ENCODE peak calls at places on chromosome 20, in five cellular contexts. One of them, this sample, is unnamed.
A peak's percentile ranks its signal among the peaks of the same experiment; 100 is the strongest.

GRCh38 chr20:17966432-17967312 is 1.9 kb downstream of the SNX5 start:
- DNase-seq in breast epithelium: no peak
- DNase-seq in MM.1S: peak; percentile 69
- DNase-seq in foreskin fibroblast: no peak
- DNase-seq in BJ: no peak
- DNase-seq in this sample: no peak

GRCh38 chr20:761418-762381 is 6.6 kb downstream of the SLC52A3 start:
- DNase-seq in foreskin fibroblast: no peak
- DNase-seq in MM.1S: no peak
- DNase-seq in breast epithelium: no peak
- DNase-seq in BJ: no peak
- DNase-seq in this sample: no peak

GRCh38 chr20:19431308-19431685 is 218.9 kb downstream of the SLC24A3 start:
- DNase-seq in breast epithelium: no peak
- DNase-seq in BJ: no peak
- DNase-seq in MM.1S: no peak
- DNase-seq in foreskin fibroblast: no peak
- DNase-seq in this sample: no peak

GRCh38 chr20:64161595-64162238 is 2.5 kb upstream of the MYT1 start:
- DNase-seq in MM.1S: no peak
- DNase-seq in breast epithelium: no peak
- DNase-seq in BJ: no peak
- DNase-seq in foreskin fibroblast: peak; percentile 21
- DNase-seq in this sample: no peak

GRCh38 chr20:18164356-18164755 is 26.7 kb downstream of the KAT14 start:
- DNase-seq in MM.1S: no peak
- DNase-seq in BJ: no peak
- DNase-seq in breast epithelium: no peak
- DNase-seq in foreskin fibroblast: no peak
- DNase-seq in this sample: no peak

GRCh38 chr20:36519944-36520343 is 21.4 kb upstream of the MYL9 start:
- DNase-seq in MM.1S: no peak
- DNase-seq in foreskin fibroblast: no peak
- DNase-seq in BJ: no peak
- DNase-seq in breast epithelium: no peak
- DNase-seq in this sample: no peak

GRCh38 chr20:49669601-49670189 is 44.0 kb downstream of the B4GALT5 start:
- DNase-seq in foreskin fibroblast: no peak
- DNase-seq in MM.1S: peak; percentile 91
- DNase-seq in breast epithelium: no peak
- DNase-seq in BJ: no peak
- DNase-seq in this sample: no peak

GRCh38 chr20:33667245-33668086 is 723 bp downstream of the ACTL10 start:
- DNase-seq in MM.1S: peak; percentile 82
- DNase-seq in foreskin fibroblast: peak; percentile 74
- DNase-seq in breast epithelium: peak; percentile 68
- DNase-seq in BJ: no peak
- DNase-seq in this sample: no peak

GRCh38 chr20:21503345-21503744 is 10.5 kb downstream of the NKX2-2 start:
- DNase-seq in foreskin fibroblast: no peak
- DNase-seq in BJ: no peak
- DNase-seq in breast epithelium: no peak
- DNase-seq in MM.1S: peak; percentile 96
- DNase-seq in this sample: peak; percentile 28

GRCh38 chr20:23118766-23119165 is 32.6 kb upstream of the CD93 start:
- DNase-seq in BJ: no peak
- DNase-seq in MM.1S: no peak
- DNase-seq in breast epithelium: no peak
- DNase-seq in foreskin fibroblast: no peak
- DNase-seq in this sample: no peak

GRCh38 chr20:46130534-46130933 is 12.4 kb downstream of the CD40 start:
- DNase-seq in MM.1S: no peak
- DNase-seq in foreskin fibroblast: no peak
- DNase-seq in BJ: no peak
- DNase-seq in breast epithelium: no peak
- DNase-seq in this sample: no peak

GRCh38 chr20:19735446-19735845 is 22.6 kb upstream of the RIN2 start:
- DNase-seq in foreskin fibroblast: peak; percentile 88
- DNase-seq in MM.1S: no peak
- DNase-seq in breast epithelium: peak; percentile 52
- DNase-seq in BJ: no peak
- DNase-seq in this sample: peak; percentile 80

GRCh38 chr20:32963176-32963575 is 41.1 kb downstream of the SUN5 start:
- DNase-seq in BJ: no peak
- DNase-seq in foreskin fibroblast: no peak
- DNase-seq in MM.1S: no peak
- DNase-seq in breast epithelium: no peak
- DNase-seq in this sample: no peak

GRCh38 chr20:58274384-58274783 is 35.1 kb upstream of the RAB22A start:
- DNase-seq in breast epithelium: no peak
- DNase-seq in MM.1S: no peak
- DNase-seq in foreskin fibroblast: no peak
- DNase-seq in BJ: no peak
- DNase-seq in this sample: no peak

GRCh38 chr20:47922280-47922675 is 137.0 kb upstream of the SULF2 start:
- DNase-seq in foreskin fibroblast: no peak
- DNase-seq in BJ: no peak
- DNase-seq in MM.1S: no peak
- DNase-seq in breast epithelium: no peak
- DNase-seq in this sample: no peak
- H3K4me3 ChIP-seq in foreskin fibroblast: no peak overlapping the region
- H3K4me3 ChIP-seq in BJ: no peak overlapping the region
- H3K4me3 ChIP-seq in MM.1S: no peak overlapping the region
- H3K4me3 ChIP-seq in breast epithelium: no peak overlapping the region
- H3K4me3 ChIP-seq in this sample: no peak overlapping the region

DNA sequence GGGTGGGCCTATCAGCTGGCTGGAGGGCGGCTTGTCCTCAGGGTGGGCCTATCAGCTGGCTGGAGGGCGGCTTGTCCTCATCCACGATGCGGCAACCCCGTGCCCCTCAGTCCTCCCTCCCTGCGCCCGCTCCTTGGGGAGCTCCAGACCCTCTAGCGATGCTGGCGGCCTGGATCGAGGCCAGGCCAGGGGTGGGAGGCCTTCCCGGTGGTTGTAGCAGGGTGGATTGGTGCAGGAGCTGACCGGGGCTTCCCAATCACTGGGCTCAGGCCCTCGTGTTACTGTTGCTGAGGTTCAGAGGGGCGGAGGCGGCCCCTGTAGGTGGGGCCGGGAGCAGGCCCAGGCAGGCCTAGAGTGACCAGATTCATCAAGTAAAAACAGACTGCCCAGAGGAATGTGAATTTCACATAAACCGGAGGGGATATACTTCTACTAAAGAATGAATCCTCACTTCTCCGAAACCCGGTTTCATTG is 8.8 kb downstream of the SLC17A9 start:
- DNase-seq in foreskin fibroblast: no peak
- DNase-seq in MM.1S: no peak
- DNase-seq in BJ: no peak
- DNase-seq in breast epithelium: peak; percentile 40
- DNase-seq in this sample: no peak
- H3K4me3 ChIP-seq in foreskin fibroblast: no peak overlapping the region
- H3K4me3 ChIP-seq in MM.1S: no peak overlapping the region
- H3K4me3 ChIP-seq in BJ: no peak overlapping the region
- H3K4me3 ChIP-seq in breast epithelium: no peak overlapping the region
- H3K4me3 ChIP-seq in this sample: no peak overlapping the region

GRCh38 chr20:45098096-45098773 is 2.7 kb downstream of the KCNS1 start:
- DNase-seq in foreskin fibroblast: no peak
- DNase-seq in breast epithelium: no peak
- DNase-seq in MM.1S: no peak
- DNase-seq in BJ: no peak
- DNase-seq in this sample: no peak
- H3K4me3 ChIP-seq in foreskin fibroblast: peak overlapping the region; percentile 12
- H3K4me3 ChIP-seq in breast epithelium: no peak overlapping the region
- H3K4me3 ChIP-seq in MM.1S: no peak overlapping the region
- H3K4me3 ChIP-seq in BJ: no peak overlapping the region
- H3K4me3 ChIP-seq in this sample: peak overlapping the region; percentile 35

GRCh38 chr20:4719190-4719589 is 2.5 kb upstream of the PRND start:
- DNase-seq in BJ: no peak
- DNase-seq in foreskin fibroblast: no peak
- DNase-seq in breast epithelium: no peak
- DNase-seq in MM.1S: no peak
- DNase-seq in this sample: no peak

GRCh38 chr20:4722571-4722970 is 862 bp downstream of the PRND start:
- DNase-seq in BJ: no peak
- DNase-seq in foreskin fibroblast: no peak
- DNase-seq in MM.1S: no peak
- DNase-seq in breast epithelium: no peak
- DNase-seq in this sample: no peak

GRCh38 chr20:4720977-4721349 is 746 bp upstream of the PRND start:
- DNase-seq in MM.1S: no peak
- DNase-seq in foreskin fibroblast: no peak
- DNase-seq in breast epithelium: no peak
- DNase-seq in BJ: no peak
- DNase-seq in this sample: no peak

GRCh38 chr20:4721719-4722118 is at the start of gene PRND:
- DNase-seq in breast epithelium: no peak
- DNase-seq in foreskin fibroblast: no peak
- DNase-seq in MM.1S: no peak
- DNase-seq in BJ: no peak
- DNase-seq in this sample: no peak

DNA sequence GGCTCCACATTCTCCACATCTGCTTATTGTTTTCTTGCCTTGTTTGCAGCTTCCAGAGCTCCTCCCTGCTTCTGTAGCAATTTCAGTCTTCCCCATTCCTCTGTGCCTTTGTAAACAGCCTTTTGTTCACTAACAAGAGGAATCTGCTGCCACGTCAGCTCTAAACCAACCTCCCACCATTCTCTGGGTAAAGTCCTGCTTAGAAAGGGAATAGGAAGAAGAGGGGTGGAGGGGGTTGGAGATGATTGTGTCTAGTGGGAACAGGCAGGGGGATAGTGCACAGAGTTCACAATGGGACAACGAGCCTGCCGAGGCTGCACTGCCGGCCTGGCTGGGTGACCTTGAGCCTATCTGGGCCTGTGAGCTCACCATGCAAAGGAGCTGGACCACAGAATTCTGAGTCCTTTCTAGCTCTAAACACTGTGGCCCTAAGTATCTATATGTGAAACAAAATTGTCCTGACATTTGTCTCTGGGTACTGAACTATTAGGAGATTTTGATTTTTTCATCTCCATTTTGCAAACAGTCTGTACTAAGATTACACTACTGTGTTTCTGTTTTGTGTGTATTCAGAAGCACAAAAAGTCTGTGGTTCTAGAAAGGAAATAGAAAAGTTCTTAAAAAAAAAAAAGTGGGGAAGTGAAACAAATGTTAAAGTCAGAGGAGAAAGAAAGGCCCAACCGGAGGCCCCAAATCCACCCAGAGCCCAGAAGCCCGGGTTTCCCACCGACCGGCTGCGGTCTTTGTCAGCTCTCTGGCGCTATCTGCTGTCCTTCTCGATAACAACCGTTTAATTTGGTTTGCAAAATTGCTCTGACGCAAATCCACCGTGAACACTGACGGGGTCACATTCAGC is 1.4 kb upstream of the PRND start:
- DNase-seq in foreskin fibroblast: peak; percentile 74
- DNase-seq in BJ: peak; percentile 46
- DNase-seq in MM.1S: peak; percentile 87
- DNase-seq in breast epithelium: peak; percentile 64
- DNase-seq in this sample: no peak
- H3K4me3 ChIP-seq in foreskin fibroblast: no peak overlapping the region
- H3K4me3 ChIP-seq in BJ: no peak overlapping the region
- H3K4me3 ChIP-seq in MM.1S: peak overlapping the region; percentile 27
- H3K4me3 ChIP-seq in breast epithelium: no peak overlapping the region
- H3K4me3 ChIP-seq in this sample: no peak overlapping the region

GRCh38 chr20:12112665-12113064 is 195.0 kb downstream of the BTBD3 start:
- DNase-seq in foreskin fibroblast: no peak
- DNase-seq in BJ: no peak
- DNase-seq in MM.1S: no peak
- DNase-seq in breast epithelium: no peak
- DNase-seq in this sample: no peak
- H3K4me3 ChIP-seq in foreskin fibroblast: no peak overlapping the region
- H3K4me3 ChIP-seq in BJ: no peak overlapping the region
- H3K4me3 ChIP-seq in MM.1S: no peak overlapping the region
- H3K4me3 ChIP-seq in breast epithelium: no peak overlapping the region
- H3K4me3 ChIP-seq in this sample: no peak overlapping the region

GRCh38 chr20:59948828-59949720 is 8.9 kb downstream of the FAM217B start:
- DNase-seq in foreskin fibroblast: peak; percentile 34
- DNase-seq in BJ: no peak
- DNase-seq in MM.1S: peak; percentile 56
- DNase-seq in breast epithelium: no peak
- DNase-seq in this sample: peak; percentile 18
- H3K4me3 ChIP-seq in foreskin fibroblast: no peak overlapping the region
- H3K4me3 ChIP-seq in BJ: no peak overlapping the region
- H3K4me3 ChIP-seq in MM.1S: no peak overlapping the region
- H3K4me3 ChIP-seq in breast epithelium: no peak overlapping the region
- H3K4me3 ChIP-seq in this sample: no peak overlapping the region

DNA sequence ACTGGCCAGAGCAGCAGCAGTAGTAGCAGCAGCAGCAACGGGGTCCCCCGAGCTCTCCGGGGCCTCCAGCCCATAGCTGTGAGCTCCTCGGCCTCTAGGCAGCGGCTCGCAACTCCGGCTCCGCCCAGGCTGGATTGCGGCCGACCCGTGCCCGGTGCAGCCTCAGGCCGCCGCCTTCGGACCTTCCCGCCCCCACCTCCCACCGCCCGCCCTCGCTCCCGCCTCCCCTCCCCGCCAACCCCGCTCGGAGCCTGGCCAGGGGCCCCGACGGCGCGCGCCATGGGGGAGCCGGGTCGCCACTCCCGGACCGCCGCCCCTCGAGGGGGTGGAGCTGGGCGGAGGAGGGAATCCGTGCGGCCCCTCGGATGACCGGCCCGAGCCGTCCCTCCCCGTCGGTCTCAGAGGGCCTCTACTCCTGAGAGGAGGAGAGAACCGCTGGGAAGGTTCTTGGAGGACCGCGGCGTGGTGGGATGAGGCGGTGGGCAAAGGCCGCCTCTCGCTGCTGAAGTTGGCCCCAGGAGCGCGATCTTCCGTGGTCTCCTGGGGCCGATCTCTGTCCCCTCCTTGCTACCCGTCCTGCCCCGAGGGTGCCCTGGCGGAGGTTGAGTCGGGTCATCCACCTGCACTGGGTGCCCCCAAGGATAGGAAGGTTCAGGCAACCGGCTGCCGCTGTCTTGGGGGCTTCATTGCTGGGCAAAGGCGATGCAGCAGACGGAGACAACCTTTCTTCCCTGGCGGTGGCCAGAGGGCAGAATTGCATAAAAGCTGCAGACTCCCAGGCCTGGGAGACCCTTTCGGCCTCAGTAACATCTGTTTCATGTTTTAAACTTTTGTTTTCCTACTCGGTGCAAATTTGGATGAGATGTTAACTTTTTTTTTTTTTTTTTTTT is at the start of gene ADAM33:
- DNase-seq in foreskin fibroblast: peak; percentile 66
- DNase-seq in breast epithelium: no peak
- DNase-seq in MM.1S: no peak
- DNase-seq in BJ: no peak
- DNase-seq in this sample: no peak
- H3K4me3 ChIP-seq in foreskin fibroblast: peak within 1 kb of the TSS; percentile 80
- H3K4me3 ChIP-seq in breast epithelium: peak within 1 kb of the TSS; percentile 54
- H3K4me3 ChIP-seq in MM.1S: no peak within 1 kb of the TSS
- H3K4me3 ChIP-seq in BJ: peak within 1 kb of the TSS; percentile 85
- H3K4me3 ChIP-seq in this sample: peak within 1 kb of the TSS; percentile 50

GRCh38 chr20:35171753-35172433 is at the start of gene PROCR:
- DNase-seq in breast epithelium: peak; percentile 86
- DNase-seq in BJ: peak; percentile 79
- DNase-seq in foreskin fibroblast: peak; percentile 94
- DNase-seq in MM.1S: no peak
- DNase-seq in this sample: peak; percentile 72
- H3K4me3 ChIP-seq in breast epithelium: peak within 1 kb of the TSS; percentile 45
- H3K4me3 ChIP-seq in BJ: peak within 1 kb of the TSS; percentile 43
- H3K4me3 ChIP-seq in foreskin fibroblast: peak within 1 kb of the TSS; percentile 46
- H3K4me3 ChIP-seq in MM.1S: no peak within 1 kb of the TSS
- H3K4me3 ChIP-seq in this sample: peak within 1 kb of the TSS; percentile 55

GRCh38 chr20:37914672-37915433 is 11.9 kb downstream of the VSTM2L start:
- DNase-seq in MM.1S: no peak
- DNase-seq in foreskin fibroblast: no peak
- DNase-seq in BJ: no peak
- DNase-seq in breast epithelium: no peak
- DNase-seq in this sample: no peak
- H3K4me3 ChIP-seq in MM.1S: no peak overlapping the region
- H3K4me3 ChIP-seq in foreskin fibroblast: no peak overlapping the region
- H3K4me3 ChIP-seq in BJ: no peak overlapping the region
- H3K4me3 ChIP-seq in breast epithelium: peak overlapping the region; percentile 8
- H3K4me3 ChIP-seq in this sample: peak overlapping the region; percentile 7